ENCODE peak calls at places on chromosome 20, in five cellular contexts. One of them, this sample, is unnamed. For H3K4me1, the result is how much of the 10 kb centered on the place peaks cover.

GRCh38 chr20:36371391-36371790 is 65.3 kb downstream of the DLGAP4 start:
- DNase-seq in endodermal cell: no peak
- DNase-seq in foreskin keratinocyte: no peak
- DNase-seq in stomach: no peak
- DNase-seq in lung: no peak
- DNase-seq in this sample: no peak

GRCh38 chr20:33647603-33648395 is 14.3 kb upstream of the C20orf144 start:
- DNase-seq in endodermal cell: no peak
- DNase-seq in foreskin keratinocyte: no peak
- DNase-seq in stomach: peak
- DNase-seq in lung: no peak
- DNase-seq in this sample: no peak

GRCh38 chr20:20373046-20373706 is 5.3 kb downstream of the INSM1 start:
- DNase-seq in endodermal cell: no peak
- DNase-seq in foreskin keratinocyte: peak
- DNase-seq in stomach: no peak
- DNase-seq in lung: no peak
- DNase-seq in this sample: no peak

GRCh38 chr20:47233333-47234188 is 122.9 kb downstream of the ZMYND8 start:
- DNase-seq in endodermal cell: no peak
- DNase-seq in foreskin keratinocyte: no peak
- DNase-seq in stomach: no peak
- DNase-seq in lung: no peak
- DNase-seq in this sample: no peak

GRCh38 chr20:8454137-8454712 is 322.2 kb downstream of the PLCB1 start:
- DNase-seq in endodermal cell: peak
- DNase-seq in foreskin keratinocyte: no peak
- DNase-seq in stomach: no peak
- DNase-seq in lung: no peak
- DNase-seq in this sample: no peak

GRCh38 chr20:50550531-50550930 is 40.3 kb downstream of the PTPN1 start:
- DNase-seq in endodermal cell: no peak
- DNase-seq in foreskin keratinocyte: no peak
- DNase-seq in stomach: no peak
- DNase-seq in lung: no peak
- DNase-seq in this sample: no peak

GRCh38 chr20:5481872-5482271 is 165.1 kb upstream of the PROKR2 start:
- DNase-seq in endodermal cell: peak
- DNase-seq in foreskin keratinocyte: no peak
- DNase-seq in stomach: no peak
- DNase-seq in lung: no peak
- DNase-seq in this sample: no peak

GRCh38 chr20:25282034-25282781 is 34.3 kb downstream of the PYGB start:
- DNase-seq in endodermal cell: no peak
- DNase-seq in foreskin keratinocyte: no peak
- DNase-seq in stomach: peak
- DNase-seq in lung: no peak
- DNase-seq in this sample: peak

GRCh38 chr20:46081074-46081473 is 8.7 kb downstream of the NCOA5 start:
- DNase-seq in endodermal cell: no peak
- DNase-seq in foreskin keratinocyte: no peak
- DNase-seq in stomach: no peak
- DNase-seq in lung: no peak
- DNase-seq in this sample: no peak

GRCh38 chr20:46087161-46087560 is 2.6 kb downstream of the NCOA5 start:
- DNase-seq in endodermal cell: no peak
- DNase-seq in foreskin keratinocyte: no peak
- DNase-seq in stomach: no peak
- DNase-seq in lung: no peak
- DNase-seq in this sample: no peak

GRCh38 chr20:46083101-46083500 is 6.7 kb downstream of the NCOA5 start:
- DNase-seq in endodermal cell: no peak
- DNase-seq in foreskin keratinocyte: no peak
- DNase-seq in stomach: no peak
- DNase-seq in lung: no peak
- DNase-seq in this sample: no peak

GRCh38 chr20:46084805-46085792 is 4.7 kb downstream of the NCOA5 start:
- DNase-seq in endodermal cell: no peak
- DNase-seq in foreskin keratinocyte: no peak
- DNase-seq in stomach: peak
- DNase-seq in lung: no peak
- DNase-seq in this sample: no peak

DNA sequence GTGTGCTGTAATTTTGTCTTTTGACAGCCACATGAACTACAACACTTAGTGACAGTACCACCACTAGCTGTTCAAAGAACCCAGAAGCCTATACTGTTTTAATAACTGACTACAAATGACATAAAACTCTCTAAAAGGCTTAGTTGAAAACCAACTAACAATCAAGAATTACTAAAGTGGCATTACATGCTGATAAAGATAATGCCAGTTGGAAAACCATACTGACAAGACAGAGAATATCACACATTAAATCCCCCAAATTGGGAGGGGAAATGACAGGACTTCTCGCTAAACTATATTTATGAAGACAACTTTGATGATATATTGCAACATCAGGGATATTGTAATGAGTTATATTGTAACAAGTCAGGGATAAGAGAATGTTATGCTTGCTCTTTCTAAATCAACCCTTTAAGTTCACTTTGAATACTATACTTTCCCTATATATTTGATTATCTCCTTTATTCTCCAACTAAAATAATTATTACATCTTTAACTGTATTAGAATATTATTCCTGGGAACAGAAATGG is 6.2 kb downstream of the NCOA5 start:
- DNase-seq in endodermal cell: no peak
- DNase-seq in foreskin keratinocyte: no peak
- DNase-seq in stomach: no peak
- DNase-seq in lung: no peak
- DNase-seq in this sample: no peak
- H3K4me1 ChIP-seq in endodermal cell: under half
- H3K4me1 ChIP-seq in foreskin keratinocyte: under half
- H3K4me1 ChIP-seq in stomach: half or more
- H3K4me1 ChIP-seq in lung: under half
- H3K4me1 ChIP-seq in this sample: under half

DNA sequence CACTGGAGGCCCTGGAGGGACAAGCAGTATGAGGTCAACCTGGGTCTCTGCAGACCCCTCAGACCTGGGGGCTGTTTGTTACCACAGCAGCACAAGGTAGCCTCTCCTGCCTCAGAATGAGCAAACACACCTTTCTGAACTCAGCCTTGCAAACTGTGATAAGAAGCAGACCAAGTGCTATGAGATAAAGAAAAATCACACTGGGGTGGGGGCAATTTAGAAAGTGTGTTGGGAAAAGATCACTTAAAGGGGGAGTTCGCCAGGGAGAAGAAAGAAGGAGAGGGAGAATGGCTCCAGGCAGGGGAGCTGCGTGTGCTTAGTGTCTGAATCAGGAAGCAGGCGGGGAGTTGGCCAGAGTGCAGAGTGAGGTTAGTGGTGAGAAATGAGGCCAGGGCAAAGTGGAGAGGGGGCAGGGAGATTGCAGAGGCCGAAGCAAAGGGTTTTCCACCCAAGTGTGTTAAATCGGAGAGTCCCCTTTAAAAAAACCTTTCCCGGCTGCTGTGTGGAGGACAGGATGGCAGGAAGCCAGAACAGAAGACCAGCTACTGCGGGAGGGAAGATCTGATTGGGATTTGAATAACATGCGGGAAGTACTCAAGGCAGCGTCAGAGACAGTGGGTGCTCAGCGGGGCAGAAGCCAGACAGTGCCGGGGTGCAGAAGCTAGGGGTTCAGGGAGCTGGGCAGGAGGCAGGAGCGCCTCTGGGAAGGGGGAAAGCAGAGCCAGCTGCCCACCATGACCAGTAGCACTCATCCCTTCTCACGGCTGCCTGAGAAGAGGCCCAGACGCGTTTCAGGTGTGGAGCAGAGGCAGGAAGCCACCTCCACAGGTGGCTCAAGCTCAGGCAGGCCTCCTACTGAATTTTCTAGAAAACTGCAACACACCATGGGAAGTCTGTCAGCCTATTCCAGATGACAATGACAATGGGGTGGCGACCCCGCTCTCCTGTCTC is 9.0 kb downstream of the ADA start:
- DNase-seq in endodermal cell: peak
- DNase-seq in foreskin keratinocyte: peak
- DNase-seq in stomach: peak
- DNase-seq in lung: peak
- DNase-seq in this sample: peak
- TF ChIP-seq CTCF in endodermal cell: peak
- TF ChIP-seq CTCF in foreskin keratinocyte: peak
- TF ChIP-seq CTCF in stomach: no peak
- TF ChIP-seq CTCF in lung: no peak
- TF ChIP-seq CTCF in this sample: no peak

DNA sequence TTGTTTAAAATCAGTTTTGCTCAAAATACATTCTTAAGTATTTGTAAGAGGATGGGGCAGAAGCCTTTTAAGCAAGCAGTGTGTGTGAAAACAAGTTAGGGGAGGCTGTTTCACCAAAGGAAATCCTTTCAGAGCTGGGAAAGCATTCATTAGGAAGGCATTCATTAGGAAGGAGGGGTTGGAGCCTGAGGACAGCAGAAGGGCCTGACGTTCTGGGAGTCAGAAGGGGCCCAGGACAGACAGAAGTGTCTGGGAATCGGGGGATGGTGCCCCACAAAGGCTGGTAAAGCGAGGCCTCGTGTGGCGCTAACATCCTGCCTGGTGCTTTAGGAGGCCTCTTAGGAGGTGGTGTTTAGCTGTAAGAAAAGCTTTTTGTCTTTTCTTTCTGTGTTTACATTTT is 80.6 kb upstream of the NXT1 start:
- DNase-seq in endodermal cell: peak
- DNase-seq in foreskin keratinocyte: no peak
- DNase-seq in stomach: no peak
- DNase-seq in lung: no peak
- DNase-seq in this sample: no peak
- H3K4me1 ChIP-seq in endodermal cell: under half
- H3K4me1 ChIP-seq in foreskin keratinocyte: under half
- H3K4me1 ChIP-seq in stomach: under half
- H3K4me1 ChIP-seq in lung: under half
- H3K4me1 ChIP-seq in this sample: under half

GRCh38 chr20:60270341-60270740 is 312.1 kb downstream of the CDH26 start:
- DNase-seq in endodermal cell: no peak
- DNase-seq in foreskin keratinocyte: no peak
- DNase-seq in stomach: no peak
- DNase-seq in lung: no peak
- DNase-seq in this sample: no peak

GRCh38 chr20:60269571-60270162 is 311.4 kb downstream of the CDH26 start:
- DNase-seq in endodermal cell: no peak
- DNase-seq in foreskin keratinocyte: no peak
- DNase-seq in stomach: no peak
- DNase-seq in lung: no peak
- DNase-seq in this sample: no peak

GRCh38 chr20:60272790-60273189 is 314.6 kb downstream of the CDH26 start:
- DNase-seq in endodermal cell: no peak
- DNase-seq in foreskin keratinocyte: no peak
- DNase-seq in stomach: no peak
- DNase-seq in lung: no peak
- DNase-seq in this sample: no peak

GRCh38 chr20:60268502-60268901 is 310.3 kb downstream of the CDH26 start:
- DNase-seq in endodermal cell: no peak
- DNase-seq in foreskin keratinocyte: peak
- DNase-seq in stomach: no peak
- DNase-seq in lung: no peak
- DNase-seq in this sample: no peak

DNA sequence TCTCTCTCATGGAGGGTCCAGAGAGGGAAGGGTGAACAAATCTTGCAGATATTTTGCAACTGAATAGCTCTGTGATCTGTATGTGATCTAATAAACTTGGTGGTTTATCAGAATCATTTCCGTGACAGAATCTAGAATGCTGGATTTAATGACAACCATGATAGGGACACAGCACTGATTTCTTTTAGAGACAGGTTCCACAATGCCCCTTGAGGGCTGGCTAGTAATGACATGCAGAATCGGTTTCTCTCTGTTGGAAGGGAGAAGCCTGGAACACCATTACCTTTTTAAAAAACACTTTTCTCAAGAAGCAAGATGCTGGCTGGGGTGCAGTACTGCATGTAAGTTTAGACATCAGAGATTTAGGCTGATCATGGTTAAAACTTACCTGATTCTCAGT is 313.4 kb downstream of the CDH26 start:
- DNase-seq in endodermal cell: peak
- DNase-seq in foreskin keratinocyte: no peak
- DNase-seq in stomach: no peak
- DNase-seq in lung: no peak
- DNase-seq in this sample: no peak
- TF ChIP-seq CTCF in endodermal cell: peak
- TF ChIP-seq CTCF in foreskin keratinocyte: peak
- TF ChIP-seq CTCF in stomach: no peak
- TF ChIP-seq CTCF in lung: no peak
- TF ChIP-seq CTCF in this sample: no peak

GRCh38 chr20:41074441-41074840 is 45.8 kb downstream of the TOP1 start:
- DNase-seq in endodermal cell: no peak
- DNase-seq in foreskin keratinocyte: no peak
- DNase-seq in stomach: no peak
- DNase-seq in lung: no peak
- DNase-seq in this sample: no peak
- H3K4me1 ChIP-seq in endodermal cell: under half
- H3K4me1 ChIP-seq in foreskin keratinocyte: under half
- H3K4me1 ChIP-seq in stomach: half or more
- H3K4me1 ChIP-seq in lung: half or more
- H3K4me1 ChIP-seq in this sample: under half

DNA sequence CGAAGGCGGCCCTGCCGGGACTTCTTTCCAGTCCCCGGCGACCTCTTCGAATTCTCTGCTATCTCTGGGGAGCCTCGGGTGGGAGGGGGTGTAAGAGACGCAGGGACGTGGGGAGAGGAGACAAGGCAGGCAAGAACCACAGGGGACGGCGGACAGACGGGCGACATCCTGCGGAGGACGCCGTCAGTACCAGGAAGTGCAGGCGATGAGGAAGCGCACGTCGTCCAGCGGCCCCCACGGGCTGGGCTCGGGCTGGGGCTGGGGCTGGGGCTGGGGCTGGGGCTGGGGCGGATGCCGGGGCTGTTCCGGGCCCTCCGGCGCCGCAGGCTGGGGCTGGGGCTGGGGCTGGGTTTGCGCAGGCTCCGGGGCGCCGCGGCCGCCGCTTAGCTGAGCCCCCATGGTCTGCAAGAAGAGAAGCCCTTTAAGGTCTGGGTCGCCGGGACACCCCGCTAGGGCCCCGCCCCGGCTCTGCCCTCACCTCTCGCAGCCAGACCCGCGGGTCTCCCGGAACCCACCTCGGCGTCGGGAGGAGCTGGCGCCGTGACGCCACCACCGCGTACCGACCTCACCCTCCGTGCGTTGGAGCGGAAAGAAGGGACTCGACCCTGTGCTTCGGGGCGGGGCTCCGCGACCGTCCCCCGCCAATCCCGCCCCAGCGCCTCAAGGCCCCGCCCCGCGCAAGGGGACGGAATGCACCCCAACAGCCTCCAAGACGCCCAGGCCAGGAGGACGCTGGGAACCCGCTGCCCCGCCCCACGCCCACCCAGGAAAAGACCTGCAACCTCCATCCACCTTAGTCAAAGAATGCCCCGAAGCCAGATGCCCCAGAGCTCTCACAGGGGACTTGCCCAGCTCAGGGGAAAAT is at the start of gene MMP24OS:
- DNase-seq in endodermal cell: peak
- DNase-seq in foreskin keratinocyte: no peak
- DNase-seq in stomach: peak
- DNase-seq in lung: peak
- DNase-seq in this sample: peak
- TF ChIP-seq CTCF in endodermal cell: peak
- TF ChIP-seq CTCF in foreskin keratinocyte: peak
- TF ChIP-seq CTCF in stomach: no peak
- TF ChIP-seq CTCF in lung: no peak
- TF ChIP-seq CTCF in this sample: peak

GRCh38 chr20:31517373-31517772 is 3.1 kb downstream of the HM13 start:
- DNase-seq in endodermal cell: peak
- DNase-seq in foreskin keratinocyte: peak
- DNase-seq in stomach: peak
- DNase-seq in lung: no peak
- DNase-seq in this sample: no peak
- H3K4me1 ChIP-seq in endodermal cell: under half
- H3K4me1 ChIP-seq in foreskin keratinocyte: under half
- H3K4me1 ChIP-seq in stomach: under half
- H3K4me1 ChIP-seq in lung: under half
- H3K4me1 ChIP-seq in this sample: under half